ENCODE peak calls at places on chromosomes 3 and 15, in seven cellular contexts. V is AG08395, P is ecto neural progenitor cell, N is AG10803, U is NCI-H345, Y is NCI-H69, Q is brain microvascular endothelial cell. O is an unnamed sample.

GRCh38 chr15:44193651-44194396 is 1.2 kb downstream of the FRMD5 start:
- DNase-seq in N (peak), Y (peak), U (peak), P (peak), V (peak), Q (peak), O (peak)

GRCh38 chr3:127395663-127396320 is 107.9 kb upstream of the PRR20G start:
- DNase-seq in V (no peak), Q (no peak), U (no peak), Y (no peak), N (no peak), P (no peak), O (peak)

GRCh38 chr3:191008074-191008473 is 145.6 kb upstream of the GMNC start:
- DNase-seq in N (no peak), Q (no peak), Y (no peak), P (no peak), V (no peak), U (no peak), O (no peak)

GRCh38 chr3:124467980-124468902 is 262.0 kb upstream of the UMPS start:
- DNase-seq in U (peak), V (peak), Y (peak), N (peak), Q (peak), P (peak), O (peak)

GRCh38 chr3:54527953-54528352 is 399.9 kb downstream of the LRTM1 start:
- DNase-seq in P (peak), N (peak), V (peak), U (no peak), Q (no peak), Y (no peak), O (no peak)

GRCh38 chr3:188043891-188044290 is 110.1 kb upstream of the LPP start:
- DNase-seq in Q (no peak), N (no peak), P (no peak), Y (no peak), V (no peak), U (no peak), O (no peak)

GRCh38 chr15:42371125-42371524 is 11.8 kb downstream of the CAPN3 start:
- DNase-seq in N (peak), V (no peak), Y (peak), P (no peak), U (no peak), Q (peak), O (no peak)

GRCh38 chr3:179750720-179751328 is 98.0 kb downstream of the USP13 start:
- DNase-seq in Y (peak), P (no peak), U (peak), N (peak), V (peak), Q (peak), O (peak)

GRCh38 chr3:49611714-49612113 is 57.4 kb downstream of the BSN start:
- DNase-seq in U (no peak), V (no peak), Y (no peak), N (no peak), Q (no peak), P (no peak), O (no peak)

GRCh38 chr15:25701716-25702465 is 161.2 kb downstream of the ATP10A start:
- DNase-seq in Q (peak), Y (no peak), U (no peak), V (no peak), P (no peak), N (no peak), O (no peak)

GRCh38 chr3:117962750-117963149 is 1071.9 kb downstream of the IGSF11 start:
- DNase-seq in N (peak), P (no peak), Y (no peak), U (no peak), V (no peak), Q (no peak), O (no peak)

GRCh38 chr15:87967951-87968350 is 288.6 kb downstream of the NTRK3 start:
- DNase-seq in Y (no peak), P (no peak), Q (no peak), N (peak), V (no peak), U (no peak), O (no peak)

GRCh38 chr3:33312361-33312760 is 35.1 kb downstream of the FBXL2 start:
- DNase-seq in Y (no peak), N (no peak), P (no peak), V (no peak), U (no peak), Q (no peak), O (no peak)

GRCh38 chr3:13580256-13581023 is 31.5 kb downstream of the FBLN2 start:
- DNase-seq in P (no peak), Q (no peak), V (no peak), U (no peak), Y (no peak), N (no peak), O (no peak)

GRCh38 chr15:40477703-40478269 is 7.0 kb downstream of the CHST14 start:
- DNase-seq in U (no peak), Y (peak), V (no peak), N (no peak), P (no peak), Q (no peak), O (no peak)

GRCh38 chr3:127097516-127097915 is 95.4 kb upstream of the PRR23E start:
- DNase-seq in P (no peak), N (no peak), Y (peak), U (no peak), Q (no peak), V (no peak), O (no peak)

GRCh38 chr3:13584901-13585300 is 36.0 kb downstream of the FBLN2 start:
- DNase-seq in V (no peak), Q (no peak), Y (no peak), P (no peak), N (no peak), U (no peak), O (no peak)

GRCh38 chr3:113140876-113141275 is 70.5 kb upstream of the BOC start:
- DNase-seq in Y (no peak), V (no peak), N (no peak), Q (no peak), P (no peak), U (no peak), O (no peak)

GRCh38 chr3:182487621-182488020 is 305.7 kb upstream of the ATP11B start:
- DNase-seq in P (no peak), V (no peak), Y (peak), Q (no peak), N (no peak), U (no peak), O (no peak)

GRCh38 chr3:69422751-69423150 is 36.9 kb upstream of the FRMD4B start:
- DNase-seq in P (no peak), N (peak), V (no peak), Y (no peak), Q (peak), U (no peak), O (no peak)

GRCh38 chr3:128851601-128852000 is 27.8 kb upstream of the ACAD9 start:
- DNase-seq in Q (no peak), N (no peak), U (no peak), P (no peak), Y (no peak), V (no peak), O (no peak)

GRCh38 chr3:16060358-16060852 is 114.1 kb upstream of the GALNT15 start:
- DNase-seq in Q (peak), P (no peak), N (peak), U (no peak), V (peak), Y (no peak), O (peak)

GRCh38 chr15:72319360-72319984 is 485 bp downstream of the CELF6 start:
- DNase-seq in P (peak), Y (no peak), V (peak), Q (peak), N (peak), U (no peak), O (peak)

GRCh38 chr3:47715928-47716327 is 65.8 kb downstream of the SMARCC1 start:
- DNase-seq in Y (no peak), U (no peak), V (peak), Q (peak), N (peak), P (no peak), O (peak)

GRCh38 chr3:41117398-41117870 is 81.9 kb upstream of the CTNNB1 start:
- DNase-seq in P (no peak), Q (peak), N (peak), U (peak), Y (peak), V (peak), O (peak)

GRCh38 chr15:23857028-23857641 is 170.0 kb upstream of the NDN start:
- DNase-seq in U (peak), Q (peak), P (peak), V (peak), N (peak), Y (peak), O (no peak)

GRCh38 chr15:75966073-75966472 is 46.2 kb downstream of the NRG4 start:
- DNase-seq in V (no peak), Y (no peak), U (no peak), N (peak), P (no peak), Q (no peak), O (no peak)

GRCh38 chr3:169618894-169619792 is 44.4 kb downstream of the MECOM start:
- DNase-seq in Q (no peak), V (no peak), U (no peak), N (no peak), Y (peak), P (no peak), O (no peak)

GRCh38 chr15:57376695-57377477 is 581 bp downstream of the CGNL1 start:
- DNase-seq in N (no peak), U (peak), P (peak), V (peak), Y (peak), Q (no peak), O (no peak)

GRCh38 chr15:63047792-63048114 is 5.2 kb downstream of the TPM1 start:
- DNase-seq in V (no peak), Q (no peak), Y (no peak), N (no peak), U (no peak), P (no peak), O (no peak)

GRCh38 chr15:70761931-70762468 is 1.4 kb downstream of the UACA start:
- DNase-seq in Y (no peak), U (no peak), Q (no peak), V (no peak), N (no peak), P (no peak), O (no peak)

GRCh38 chr3:58117561-58118305 is 93.0 kb downstream of the DNASE1L3 start:
- DNase-seq in U (no peak), Y (no peak), V (peak), Q (peak), N (peak), P (no peak), O (no peak)

GRCh38 chr15:81304226-81304625 is 19.7 kb downstream of the STARD5 start:
- DNase-seq in U (no peak), P (no peak), V (peak), N (peak), Y (no peak), Q (peak), O (no peak)

GRCh38 chr15:38225381-38225780 is 27.3 kb upstream of the SPRED1 start:
- DNase-seq in Q (no peak), Y (no peak), U (no peak), N (peak), P (no peak), V (no peak), O (no peak)

GRCh38 chr3:59754456-59754855 is 704.6 kb upstream of the CFAP20DC start:
- DNase-seq in U (no peak), Q (no peak), P (no peak), V (peak), N (peak), Y (no peak), O (no peak)

GRCh38 chr3:15360786-15361493 is 28.6 kb upstream of the SH3BP5 start:
- DNase-seq in P (no peak), Y (no peak), U (no peak), N (peak), Q (peak), V (peak), O (peak)

O was measured in myocyte.